ENCODE peak calls at places on chromosomes 13 and 19, in four cellular contexts. Q is mammary epithelial cell, N is PC-3, X is neural progenitor cell. B is an unnamed sample.

GRCh38 chr19:7618366-7618765 is 11.0 kb downstream of the XAB2 start:
- DNase-seq in Q (no peak), N (peak; percentile 15), X (no peak), B (peak; percentile 24)

GRCh38 chr13:28093871-28094270 is 6.5 kb downstream of the FLT3 start:
- DNase-seq in Q (no peak), N (no peak), X (no peak), B (no peak)

GRCh38 chr19:52170304-52170703 is 1.1 kb downstream of the ZNF836 start:
- DNase-seq in Q (no peak), N (no peak), X (no peak), B (peak; percentile 27)

GRCh38 chr13:25463496-25463895 is 91.7 kb downstream of the ATP8A2 start:
- DNase-seq in Q (peak; percentile 75), N (peak; percentile 41), X (no peak), B (peak; percentile 33)

GRCh38 chr19:46115396-46116109 is 8.9 kb downstream of the IGFL3 start:
- DNase-seq in Q (peak; percentile 97), N (peak; percentile 85), X (no peak), B (peak; percentile 91)

GRCh38 chr19:50518091-50519005 is 4.6 kb upstream of the ASPDH start:
- DNase-seq in Q (no peak), N (no peak), X (no peak), B (no peak)

GRCh38 chr19:12847159-12848139 is 9.1 kb downstream of the MAST1 start:
- DNase-seq in Q (peak; percentile 78), N (peak; percentile 94), X (peak; percentile 92), B (peak; percentile 87)

GRCh38 chr19:33005440-33005839 is 33.4 kb downstream of the FAAP24 start:
- DNase-seq in Q (no peak), N (peak; percentile 59), X (no peak), B (no peak)

GRCh38 chr13:24220086-24220703 is 59.7 kb downstream of the SPATA13 start:
- DNase-seq in Q (peak; percentile 67), N (peak; percentile 88), X (peak; percentile 89), B (peak; percentile 92)

GRCh38 chr19:34260771-34261173 is 6.4 kb downstream of the GARRE1 start:
- DNase-seq in Q (no peak), N (no peak), X (peak; percentile 36), B (peak; percentile 27)

GRCh38 chr13:73720216-73720840 is 413.9 kb downstream of the KLF12 start:
- DNase-seq in Q (peak; percentile 56), N (no peak), X (no peak), B (peak; percentile 15)

GRCh38 chr13:41232715-41233114 is 30.7 kb downstream of the MTRF1 start:
- DNase-seq in Q (no peak), N (no peak), X (no peak), B (no peak)

GRCh38 chr13:80040977-80041310 is 300.0 kb downstream of the SPRY2 start:
- DNase-seq in Q (no peak), N (no peak), X (no peak), B (no peak)

GRCh38 chr13:106683179-106683578 is 115.2 kb upstream of the ARGLU1 start:
- DNase-seq in Q (no peak), N (no peak), X (no peak), B (no peak)

GRCh38 chr13:63409791-63410351 is 1994.2 kb upstream of the PCDH20 start:
- DNase-seq in Q (no peak), N (no peak), X (no peak), B (no peak)

GRCh38 chr13:101915755-101916107 is 463.3 kb downstream of the ITGBL1 start:
- DNase-seq in Q (no peak), N (no peak), X (peak; percentile 6), B (no peak)

GRCh38 chr13:102769679-102770078 is 3.9 kb downstream of the TEX30 start:
- DNase-seq in Q (peak; percentile 11), N (peak; percentile 3), X (no peak), B (no peak)

GRCh38 chr19:13297023-13297422 is 146.8 kb downstream of the IER2 start:
- DNase-seq in Q (no peak), N (no peak), X (no peak), B (peak; percentile 19)

GRCh38 chr13:44267966-44268365 is 105.7 kb upstream of the SERP2 start:
- DNase-seq in Q (peak; percentile 46), N (peak; percentile 91), X (no peak), B (peak; percentile 85)

GRCh38 chr13:70016116-70016515 is 91.5 kb upstream of the ATXN8OS start:
- DNase-seq in Q (no peak), N (no peak), X (no peak), B (no peak)

GRCh38 chr13:51764184-51765141 is 39.5 kb downstream of the DHRS12 start:
- DNase-seq in Q (no peak), N (peak; percentile 51), X (no peak), B (peak; percentile 78)

GRCh38 chr19:32469796-32470195 is 64.2 kb downstream of the DPY19L3 start:
- DNase-seq in Q (no peak), N (no peak), X (no peak), B (peak; percentile 66)

GRCh38 chr13:23547000-23547590 is 23.1 kb upstream of the TNFRSF19 start:
- DNase-seq in Q (peak; percentile 4), N (no peak), X (peak; percentile 40), B (peak; percentile 55)

GRCh38 chr13:35770756-35771291 is 294.3 kb upstream of the MAB21L1 start:
- DNase-seq in Q (no peak), N (no peak), X (no peak), B (no peak)

GRCh38 chr13:61417171-61417570 is 1.5 kb upstream of the PCDH20 start:
- DNase-seq in Q (no peak), N (no peak), X (no peak), B (no peak)

GRCh38 chr13:51628059-51628852 is 44.0 kb downstream of the WDFY2 start:
- DNase-seq in Q (no peak), N (no peak), X (no peak), B (no peak)

GRCh38 chr13:111177803-111178389 is 62.8 kb downstream of the ARHGEF7 start:
- DNase-seq in Q (peak; percentile 85), N (no peak), X (no peak), B (peak; percentile 45)
- H4K20me1 ChIP-seq in Q (peaks cover 2% of the 10 kb centered on the region), N (peaks cover 5% of the 10 kb centered on the region), X (peaks cover 92% of the 10 kb centered on the region), B (peaks cover 18% of the 10 kb centered on the region)

GRCh38 chr13:112784811-112785418 is 95.1 kb downstream of the ATP11A start:
- DNase-seq in Q (no peak), N (no peak), X (no peak), B (no peak)
- H4K20me1 ChIP-seq in Q (no peaks in the 10 kb centered on the region), N (no peaks in the 10 kb centered on the region), X (peaks cover 16% of the 10 kb centered on the region), B (no peaks in the 10 kb centered on the region)

GRCh38 chr19:19426799-19427198 is 21.3 kb downstream of the GATAD2A start:
- DNase-seq in Q (no peak), N (no peak), X (no peak), B (no peak)
- H4K20me1 ChIP-seq in Q (peaks cover 5% of the 10 kb centered on the region), N (peaks cover 56% of the 10 kb centered on the region), X (peaks cover 92% of the 10 kb centered on the region), B (peaks cover 4% of the 10 kb centered on the region)

DNA sequence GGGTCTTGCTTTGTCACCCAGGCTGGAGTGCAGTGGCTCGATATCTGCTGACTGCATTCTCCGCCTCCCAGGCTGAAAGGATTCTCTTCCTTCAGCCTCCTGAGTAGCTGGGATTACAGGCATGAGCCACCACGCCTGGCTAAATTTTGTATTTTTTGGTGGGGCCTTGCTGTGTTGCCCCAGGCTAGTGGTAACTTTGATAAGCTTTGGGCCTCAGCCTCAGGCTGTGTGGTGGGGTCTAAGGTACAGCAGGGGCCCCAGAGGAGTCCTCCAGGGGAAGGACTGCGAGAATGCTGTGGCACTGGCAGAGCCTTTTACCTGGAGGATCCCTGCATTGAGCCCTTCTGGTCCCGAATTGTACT is 7.2 kb downstream of the DOT1L start:
- DNase-seq in Q (no peak), N (no peak), X (no peak), B (no peak)
- H4K20me1 ChIP-seq in Q (no peaks in the 10 kb centered on the region), N (peaks cover 34% of the 10 kb centered on the region), X (peaks cover 98% of the 10 kb centered on the region), B (no peaks in the 10 kb centered on the region)

GRCh38 chr19:5005096-5005495 is 36.2 kb downstream of the KDM4B start:
- DNase-seq in Q (no peak), N (no peak), X (no peak), B (no peak)

GRCh38 chr19:5002143-5002542 is 33.2 kb downstream of the KDM4B start:
- DNase-seq in Q (peak; percentile 73), N (peak; percentile 96), X (no peak), B (peak; percentile 89)

GRCh38 chr19:5006821-5007220 is 37.9 kb downstream of the KDM4B start:
- DNase-seq in Q (no peak), N (no peak), X (no peak), B (no peak)

GRCh38 chr19:5003781-5004180 is 34.9 kb downstream of the KDM4B start:
- DNase-seq in Q (no peak), N (no peak), X (no peak), B (peak; percentile 28)

DNA sequence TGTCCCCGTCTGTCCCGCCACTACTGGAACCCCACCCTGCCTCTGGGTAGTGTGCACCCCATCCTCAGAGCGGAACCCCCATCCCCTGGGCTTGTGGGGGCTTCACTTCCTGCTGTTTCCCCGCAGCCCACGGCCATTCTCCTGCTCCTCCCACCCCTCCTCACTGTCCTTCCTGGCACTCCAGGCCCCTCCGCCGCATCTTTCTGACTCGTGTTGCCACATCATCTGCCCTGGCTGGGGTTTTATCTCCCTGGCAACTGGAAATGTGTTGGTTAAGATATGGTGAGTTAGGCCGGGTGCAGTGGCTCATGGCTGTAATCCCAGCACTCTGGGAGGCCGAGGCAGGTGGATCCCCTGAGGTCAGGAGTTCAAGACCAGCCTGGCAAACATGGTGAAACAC is 37.3 kb downstream of the KDM4B start:
- DNase-seq in Q (no peak), N (peak; percentile 45), X (no peak), B (peak; percentile 63)
- H4K20me1 ChIP-seq in Q (no peaks in the 10 kb centered on the region), N (peaks cover 7% of the 10 kb centered on the region), X (peaks cover 69% of the 10 kb centered on the region), B (peaks cover 29% of the 10 kb centered on the region)

DNA sequence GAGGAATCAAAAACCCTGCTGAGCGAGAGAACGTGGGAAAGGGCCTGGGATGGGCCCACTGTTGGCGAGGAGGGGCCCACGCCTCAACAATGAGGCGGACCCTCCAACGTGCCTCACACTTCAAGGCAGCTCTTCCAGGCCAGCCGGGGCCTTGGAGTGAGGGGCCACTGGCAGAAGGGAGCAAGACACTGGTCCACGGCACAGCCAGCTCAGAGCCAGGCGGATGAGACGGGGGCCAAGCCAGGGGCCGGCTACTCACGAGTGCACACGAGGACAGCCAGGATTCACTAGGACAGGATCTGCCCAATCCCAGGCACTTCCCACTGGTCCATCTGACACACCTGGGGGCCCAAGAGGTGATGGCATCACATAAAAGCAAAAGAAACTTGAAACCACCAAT is 20.5 kb downstream of the ELL start:
- DNase-seq in Q (no peak), N (no peak), X (no peak), B (no peak)
- H4K20me1 ChIP-seq in Q (peaks cover 14% of the 10 kb centered on the region), N (peaks cover 89% of the 10 kb centered on the region), X (peaks cover 90% of the 10 kb centered on the region), B (peaks cover 46% of the 10 kb centered on the region)

GRCh38 chr19:10885241-10886169 is 14.2 kb downstream of the CARM1 start:
- DNase-seq in Q (no peak), N (no peak), X (peak; percentile 47), B (peak; percentile 37)
- H4K20me1 ChIP-seq in Q (peaks cover 2% of the 10 kb centered on the region), N (no peaks in the 10 kb centered on the region), X (peaks cover 93% of the 10 kb centered on the region), B (no peaks in the 10 kb centered on the region)

DNA sequence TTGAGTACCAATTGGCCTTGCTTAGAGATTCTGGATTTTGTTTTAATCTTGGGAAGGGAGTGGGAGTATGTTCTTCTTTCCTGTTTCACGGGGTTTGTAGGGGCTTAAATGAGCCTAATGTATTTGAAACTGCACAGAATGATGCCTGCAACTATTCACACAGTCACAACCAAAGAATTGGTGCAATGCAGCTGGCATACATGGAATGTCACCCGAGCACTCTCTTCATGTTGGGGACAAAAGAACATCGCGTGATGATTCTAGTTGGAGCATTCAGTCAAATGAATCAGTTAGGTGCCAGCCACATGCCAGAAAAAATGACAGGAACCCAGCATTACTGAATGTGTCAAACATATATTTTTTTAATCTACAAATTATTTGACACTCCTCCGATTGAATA is 22.1 kb downstream of the STARD13 start:
- DNase-seq in Q (no peak), N (no peak), X (no peak), B (no peak)
- H4K20me1 ChIP-seq in Q (no peaks in the 10 kb centered on the region), N (no peaks in the 10 kb centered on the region), X (no peaks in the 10 kb centered on the region), B (no peaks in the 10 kb centered on the region)

B was measured in GM23248.